ENCODE peak calls at places on chromosome 5, in four cellular contexts. One of them, this sample, is unnamed.

GRCh38 chr5:61334224-61335196 is 2.5 kb downstream of the ZSWIM6 start:
- DNase-seq in mammary epithelial cell: no peak
- DNase-seq in GM23248: peak
- DNase-seq in K562: no peak
- DNase-seq in this sample: peak

GRCh38 chr5:44365351-44365750 is 23.9 kb downstream of the FGF10 start:
- DNase-seq in K562: no peak
- DNase-seq in GM23248: peak
- DNase-seq in mammary epithelial cell: peak
- DNase-seq in this sample: peak

GRCh38 chr5:38816083-38817030 is 29.5 kb upstream of the OSMR start:
- DNase-seq in GM23248: no peak
- DNase-seq in mammary epithelial cell: peak
- DNase-seq in K562: no peak
- DNase-seq in this sample: no peak

GRCh38 chr5:31173621-31174020 is 19.9 kb upstream of the CDH6 start:
- DNase-seq in GM23248: no peak
- DNase-seq in K562: no peak
- DNase-seq in mammary epithelial cell: no peak
- DNase-seq in this sample: no peak

GRCh38 chr5:76406567-76407155 is 3.6 kb downstream of the IQGAP2 start:
- DNase-seq in K562: no peak
- DNase-seq in GM23248: no peak
- DNase-seq in mammary epithelial cell: no peak
- DNase-seq in this sample: no peak

GRCh38 chr5:54610197-54610898 is 92.8 kb downstream of the SNX18 start:
- DNase-seq in K562: no peak
- DNase-seq in GM23248: peak
- DNase-seq in mammary epithelial cell: peak
- DNase-seq in this sample: no peak

GRCh38 chr5:37090781-37091180 is 158.4 kb downstream of the CPLANE1 start:
- DNase-seq in GM23248: no peak
- DNase-seq in mammary epithelial cell: no peak
- DNase-seq in K562: no peak
- DNase-seq in this sample: no peak

GRCh38 chr5:132456553-132457361 is 33.8 kb downstream of the IRF1 start:
- DNase-seq in mammary epithelial cell: no peak
- DNase-seq in GM23248: peak
- DNase-seq in K562: no peak
- DNase-seq in this sample: no peak

GRCh38 chr5:173304591-173304988 is 23.6 kb downstream of the STC2 start:
- DNase-seq in GM23248: no peak
- DNase-seq in K562: no peak
- DNase-seq in mammary epithelial cell: no peak
- DNase-seq in this sample: peak

GRCh38 chr5:168672016-168672415 is 92.8 kb upstream of the PANK3 start:
- DNase-seq in K562: no peak
- DNase-seq in mammary epithelial cell: no peak
- DNase-seq in GM23248: no peak
- DNase-seq in this sample: no peak

GRCh38 chr5:181114844-181115778 is 15.9 kb downstream of the OR2V1 start:
- DNase-seq in K562: no peak
- DNase-seq in mammary epithelial cell: peak
- DNase-seq in GM23248: peak
- DNase-seq in this sample: peak
- TF ChIP-seq EZH2 in K562: no peak
- TF ChIP-seq EZH2 in mammary epithelial cell: no peak
- TF ChIP-seq EZH2 in GM23248: no peak
- TF ChIP-seq EZH2 in this sample: peak

GRCh38 chr5:123992641-123993040 is 480.7 kb downstream of the CSNK1G3 start:
- DNase-seq in mammary epithelial cell: no peak
- DNase-seq in GM23248: no peak
- DNase-seq in K562: no peak
- DNase-seq in this sample: no peak

GRCh38 chr5:124001216-124001615 is 489.2 kb downstream of the CSNK1G3 start:
- DNase-seq in K562: no peak
- DNase-seq in GM23248: no peak
- DNase-seq in mammary epithelial cell: no peak
- DNase-seq in this sample: no peak

GRCh38 chr5:124000558-124000957 is 488.6 kb downstream of the CSNK1G3 start:
- DNase-seq in K562: no peak
- DNase-seq in mammary epithelial cell: no peak
- DNase-seq in GM23248: no peak
- DNase-seq in this sample: no peak

DNA sequence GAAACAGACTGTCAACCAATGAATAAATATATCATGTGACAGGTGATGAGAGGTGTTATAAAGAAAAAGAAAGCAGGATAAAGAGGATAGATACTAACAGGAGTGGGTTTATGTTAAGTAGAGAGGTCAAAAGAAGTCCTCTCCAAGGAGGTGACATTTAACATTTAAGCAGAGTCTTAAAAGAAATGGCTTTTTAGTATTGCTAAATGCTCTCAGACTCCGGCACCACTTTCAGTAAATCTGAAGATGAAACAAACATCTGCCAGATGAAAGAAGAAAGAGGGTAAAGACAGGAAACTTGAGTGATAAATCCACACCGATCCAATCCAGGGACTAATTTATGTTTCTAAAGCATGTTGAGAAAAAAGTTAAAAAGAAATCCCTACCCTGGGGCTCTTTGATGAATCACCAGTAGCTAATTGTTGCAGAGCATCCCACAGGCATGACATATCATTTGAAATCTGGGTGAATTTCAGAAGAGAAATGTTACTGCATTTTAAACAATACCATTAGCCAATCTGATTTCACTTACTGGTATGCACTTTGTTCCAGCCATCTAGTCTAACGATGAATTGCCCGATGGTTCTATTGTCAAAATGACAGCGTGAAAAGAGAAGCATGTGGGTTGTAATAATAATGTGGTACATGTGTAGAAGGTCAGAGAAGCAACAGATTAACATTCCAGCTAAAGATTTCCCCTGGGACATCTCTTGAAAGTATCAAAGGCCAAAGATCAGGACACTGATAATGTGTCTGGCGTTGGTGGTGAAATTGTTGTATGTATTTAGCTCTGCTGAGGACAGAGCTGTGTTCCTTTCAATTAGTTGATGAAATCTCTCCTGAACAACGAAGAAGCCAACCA is 485.6 kb downstream of the CSNK1G3 start:
- DNase-seq in K562: no peak
- DNase-seq in mammary epithelial cell: peak
- DNase-seq in GM23248: peak
- DNase-seq in this sample: peak
- H3K4me2 ChIP-seq in K562: no peak
- H3K4me2 ChIP-seq in mammary epithelial cell: peak
- H3K4me2 ChIP-seq in GM23248: peak
- H3K4me2 ChIP-seq in this sample: peak

GRCh38 chr5:1883925-1884637 is 1.4 kb upstream of the IRX4 start:
- DNase-seq in K562: no peak
- DNase-seq in GM23248: no peak
- DNase-seq in mammary epithelial cell: peak
- DNase-seq in this sample: no peak
- TF ChIP-seq EZH2 in K562: no peak
- TF ChIP-seq EZH2 in GM23248: peak
- TF ChIP-seq EZH2 in mammary epithelial cell: no peak
- TF ChIP-seq EZH2 in this sample: peak

GRCh38 chr5:6453937-6454560 is 5.4 kb downstream of the UBE2QL1 start:
- DNase-seq in mammary epithelial cell: no peak
- DNase-seq in K562: no peak
- DNase-seq in GM23248: no peak
- DNase-seq in this sample: no peak

GRCh38 chr5:6455571-6456200 is 7.0 kb downstream of the UBE2QL1 start:
- DNase-seq in mammary epithelial cell: no peak
- DNase-seq in K562: no peak
- DNase-seq in GM23248: no peak
- DNase-seq in this sample: no peak

GRCh38 chr5:6456766-6457370 is 8.2 kb downstream of the UBE2QL1 start:
- DNase-seq in mammary epithelial cell: no peak
- DNase-seq in K562: no peak
- DNase-seq in GM23248: no peak
- DNase-seq in this sample: no peak

GRCh38 chr5:6452622-6453504 is 4.2 kb downstream of the UBE2QL1 start:
- DNase-seq in K562: no peak
- DNase-seq in mammary epithelial cell: no peak
- DNase-seq in GM23248: no peak
- DNase-seq in this sample: no peak

DNA sequence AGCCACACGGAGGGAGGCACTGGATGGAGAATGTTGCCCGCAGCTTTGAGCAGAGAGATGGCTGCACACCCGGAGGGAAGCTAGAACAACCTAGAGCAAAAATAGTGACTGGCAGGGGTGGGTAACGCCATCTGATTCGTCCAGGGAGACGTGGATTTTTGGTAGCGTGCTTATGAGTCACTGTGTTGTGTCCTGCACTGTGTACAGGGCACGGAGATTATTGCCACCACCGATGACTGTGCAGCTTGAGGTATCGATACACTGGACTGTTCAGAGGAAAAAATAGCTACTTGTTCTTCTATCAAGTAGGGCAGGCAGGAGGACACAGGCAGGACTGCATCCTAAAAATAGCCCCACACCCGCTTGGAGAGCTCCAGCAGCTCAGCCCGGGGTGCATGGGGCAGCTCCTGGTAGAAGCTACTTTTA is 6.0 kb downstream of the UBE2QL1 start:
- DNase-seq in mammary epithelial cell: no peak
- DNase-seq in K562: no peak
- DNase-seq in GM23248: no peak
- DNase-seq in this sample: no peak
- H3K4me2 ChIP-seq in mammary epithelial cell: no peak
- H3K4me2 ChIP-seq in K562: no peak
- H3K4me2 ChIP-seq in GM23248: no peak
- H3K4me2 ChIP-seq in this sample: no peak

DNA sequence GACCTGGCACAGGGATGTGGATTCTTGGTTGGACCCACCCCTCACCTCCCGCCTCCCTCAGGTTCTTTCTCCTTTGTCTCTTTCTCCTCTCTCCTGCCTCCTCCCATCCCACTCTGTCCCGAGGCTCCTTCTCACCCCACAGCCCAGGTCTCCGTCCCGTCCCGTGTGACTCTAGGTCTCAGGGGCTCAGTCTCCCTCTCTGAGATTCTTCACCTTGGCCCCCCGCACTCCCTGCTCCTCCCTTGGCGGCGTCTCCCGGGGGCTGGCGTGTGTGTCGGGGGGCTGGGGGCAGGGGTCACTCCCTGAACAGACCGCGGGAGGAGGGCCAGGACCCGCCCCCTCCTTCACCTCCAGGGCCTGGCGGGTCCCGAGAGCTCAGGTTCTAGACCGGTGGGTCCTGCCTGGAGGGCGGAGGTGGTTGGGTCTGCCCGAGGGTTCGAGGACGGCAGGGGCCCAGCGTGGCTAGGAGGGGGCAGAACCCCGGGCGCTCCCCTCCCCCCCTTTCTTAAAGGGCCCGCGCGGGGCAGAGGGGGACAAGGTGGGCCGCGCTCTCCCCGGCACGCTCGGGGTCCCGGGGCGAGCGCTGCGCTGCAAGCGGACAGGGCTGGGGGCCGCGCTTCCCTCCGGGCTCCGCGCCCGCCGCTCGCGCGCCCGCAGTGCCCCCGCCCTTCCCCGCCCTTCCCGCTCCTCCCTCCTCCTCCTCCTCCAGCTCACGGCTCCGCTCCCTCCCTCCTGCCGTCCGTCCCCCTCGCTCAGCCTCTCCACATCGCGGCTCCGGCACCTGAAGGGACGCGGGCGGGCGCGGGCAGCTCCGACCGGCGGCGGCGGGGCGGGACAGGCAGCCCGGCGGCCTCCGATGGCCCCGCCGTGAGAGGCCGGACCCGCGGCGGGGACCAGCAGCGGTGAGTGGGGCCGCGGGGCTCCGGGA is at the start of gene PSD2:
- DNase-seq in GM23248: peak
- DNase-seq in mammary epithelial cell: peak
- DNase-seq in K562: peak
- DNase-seq in this sample: peak
- TF ChIP-seq EZH2 in GM23248: no peak
- TF ChIP-seq EZH2 in mammary epithelial cell: no peak
- TF ChIP-seq EZH2 in K562: no peak
- TF ChIP-seq EZH2 in this sample: peak

GRCh38 chr5:138037907-138038633 is 5.2 kb upstream of the FAM13B start:
- DNase-seq in GM23248: no peak
- DNase-seq in K562: no peak
- DNase-seq in mammary epithelial cell: no peak
- DNase-seq in this sample: no peak
- H3K4me2 ChIP-seq in GM23248: no peak
- H3K4me2 ChIP-seq in K562: no peak
- H3K4me2 ChIP-seq in mammary epithelial cell: no peak
- H3K4me2 ChIP-seq in this sample: no peak

GRCh38 chr5:50965621-50966362 is 299.4 kb downstream of the PARP8 start:
- DNase-seq in GM23248: no peak
- DNase-seq in mammary epithelial cell: no peak
- DNase-seq in K562: no peak
- DNase-seq in this sample: no peak

GRCh38 chr5:50966986-50967385 is 300.5 kb downstream of the PARP8 start:
- DNase-seq in K562: no peak
- DNase-seq in mammary epithelial cell: no peak
- DNase-seq in GM23248: no peak
- DNase-seq in this sample: peak

GRCh38 chr5:50968296-50969206 is 302.1 kb downstream of the PARP8 start:
- DNase-seq in mammary epithelial cell: no peak
- DNase-seq in K562: no peak
- DNase-seq in GM23248: peak
- DNase-seq in this sample: no peak

GRCh38 chr5:50967388-50968039 is 301.1 kb downstream of the PARP8 start:
- DNase-seq in K562: no peak
- DNase-seq in mammary epithelial cell: no peak
- DNase-seq in GM23248: peak
- DNase-seq in this sample: peak

GRCh38 chr5:50969207-50970145 is 303.0 kb downstream of the PARP8 start:
- DNase-seq in GM23248: peak
- DNase-seq in mammary epithelial cell: no peak
- DNase-seq in K562: no peak
- DNase-seq in this sample: peak
- TF ChIP-seq EZH2 in GM23248: no peak
- TF ChIP-seq EZH2 in mammary epithelial cell: peak
- TF ChIP-seq EZH2 in K562: no peak
- TF ChIP-seq EZH2 in this sample: no peak

GRCh38 chr5:32951878-32952277 is 240.8 kb downstream of the NPR3 start:
- DNase-seq in mammary epithelial cell: no peak
- DNase-seq in GM23248: no peak
- DNase-seq in K562: no peak
- DNase-seq in this sample: no peak
- H3K4me2 ChIP-seq in mammary epithelial cell: no peak
- H3K4me2 ChIP-seq in GM23248: no peak
- H3K4me2 ChIP-seq in K562: no peak
- H3K4me2 ChIP-seq in this sample: no peak

DNA sequence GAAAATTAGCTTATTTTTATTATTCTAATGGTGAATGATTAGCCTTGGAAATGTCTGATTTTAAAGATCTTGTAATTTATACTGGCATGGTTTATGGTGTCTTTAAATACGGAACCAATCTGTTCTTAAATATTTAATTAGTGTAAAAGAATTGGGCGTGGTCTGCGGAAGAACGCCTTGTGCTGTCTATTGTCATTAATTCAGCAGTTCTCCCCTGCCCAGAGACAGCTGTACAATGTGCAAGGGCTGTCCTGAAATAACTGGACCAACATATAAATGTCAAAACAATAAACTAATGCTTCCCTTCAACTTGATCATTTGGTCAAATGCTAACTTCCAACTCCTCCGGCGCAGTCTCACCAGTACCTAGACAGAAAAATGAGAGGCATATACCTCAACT is 124.3 kb downstream of the CCDC192 start:
- DNase-seq in GM23248: no peak
- DNase-seq in K562: no peak
- DNase-seq in mammary epithelial cell: no peak
- DNase-seq in this sample: no peak
- TF ChIP-seq EZH2 in GM23248: no peak
- TF ChIP-seq EZH2 in K562: no peak
- TF ChIP-seq EZH2 in mammary epithelial cell: no peak
- TF ChIP-seq EZH2 in this sample: no peak